ENCODE peak calls at places on chromosomes 6 and 20, in four cellular contexts. L, O, N and R are unnamed samples.

GRCh38 chr20:35616465-35617396 is 1.1 kb downstream of the SPAG4 start:
- DNase-seq in N (peak; percentile 92), O (peak; percentile 53), L (peak; percentile 93), R (peak; percentile 91)

GRCh38 chr6:159301277-159301676 is 132.1 kb downstream of the FNDC1 start:
- DNase-seq in O (no peak), L (no peak), N (no peak), R (no peak)

GRCh38 chr6:44332585-44332984 is 9.9 kb upstream of the SPATS1 start:
- DNase-seq in O (no peak), N (no peak), L (no peak), R (no peak)

GRCh38 chr6:124882580-124883393 is 79.5 kb upstream of the RNF217 start:
- DNase-seq in L (no peak), N (no peak), O (no peak), R (no peak)

GRCh38 chr20:34532751-34533150 is 16.5 kb downstream of the DYNLRB1 start:
- DNase-seq in L (no peak), O (no peak), N (no peak), R (no peak)

GRCh38 chr20:11882651-11883050 is 35.0 kb upstream of the BTBD3 start:
- DNase-seq in L (no peak), O (no peak), N (no peak), R (no peak)

GRCh38 chr20:63345328-63346100 is 15.6 kb downstream of the CHRNA4 start:
- DNase-seq in N (peak; percentile 64), L (no peak), O (no peak), R (no peak)

GRCh38 chr6:96060249-96060648 is 44.5 kb downstream of the FUT9 start:
- DNase-seq in O (no peak), N (no peak), L (no peak), R (no peak)

GRCh38 chr6:144259988-144260387 is 25.1 kb upstream of the UTRN start:
- DNase-seq in N (no peak), L (no peak), O (no peak), R (no peak)

GRCh38 chr6:137269803-137270202 is 50.6 kb upstream of the IFNGR1 start:
- DNase-seq in N (no peak), L (no peak), O (no peak), R (no peak)

GRCh38 chr6:101226677-101227135 is 166.8 kb upstream of the GRIK2 start:
- DNase-seq in N (no peak), L (no peak), O (no peak), R (no peak)

GRCh38 chr6:85463621-85464259 is 13.9 kb downstream of the NT5E start:
- DNase-seq in N (no peak), L (no peak), O (no peak), R (no peak)

GRCh38 chr20:10419550-10420133 is 14.4 kb downstream of the MKKS start:
- DNase-seq in O (no peak), N (no peak), L (no peak), R (no peak)

GRCh38 chr6:137995371-137995770 is 111.8 kb downstream of the PERP start:
- DNase-seq in O (no peak), N (no peak), L (no peak), R (no peak)

GRCh38 chr20:39090881-39091280 is 128.7 kb downstream of the DHX35 start:
- DNase-seq in N (no peak), L (no peak), O (no peak), R (no peak)

GRCh38 chr6:120211955-120212792 is 862.6 kb upstream of the MAN1A1 start:
- DNase-seq in N (no peak), O (no peak), L (no peak), R (no peak)

GRCh38 chr6:70973591-70973990 is 16.7 kb upstream of the B3GAT2 start:
- DNase-seq in L (no peak), N (no peak), O (no peak), R (no peak)

DNA sequence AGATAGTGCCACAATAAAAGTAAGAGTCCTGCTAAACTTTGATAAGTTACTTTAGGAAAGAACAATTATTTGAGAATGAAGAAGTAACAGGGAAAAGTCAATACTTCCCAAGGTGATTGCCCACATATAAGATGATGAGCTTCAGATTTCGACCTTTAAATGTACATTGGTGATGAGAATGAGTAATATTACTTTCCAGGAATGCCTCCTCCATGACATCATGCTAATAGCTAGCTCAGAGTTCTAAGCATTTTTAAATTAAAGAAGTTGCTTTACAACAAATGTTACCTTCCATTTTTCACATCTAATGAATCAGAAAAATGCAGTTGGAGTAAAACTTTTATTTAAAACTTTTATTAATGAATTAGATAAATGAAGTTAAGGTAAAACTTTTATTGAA is 22.5 kb upstream of the OPN5 start:
- DNase-seq in O (no peak), N (no peak), L (no peak), R (no peak)
- H3K27ac ChIP-seq in O (no peak overlapping the region), N (no peak overlapping the region), L (no peak overlapping the region), R (no peak overlapping the region)

DNA sequence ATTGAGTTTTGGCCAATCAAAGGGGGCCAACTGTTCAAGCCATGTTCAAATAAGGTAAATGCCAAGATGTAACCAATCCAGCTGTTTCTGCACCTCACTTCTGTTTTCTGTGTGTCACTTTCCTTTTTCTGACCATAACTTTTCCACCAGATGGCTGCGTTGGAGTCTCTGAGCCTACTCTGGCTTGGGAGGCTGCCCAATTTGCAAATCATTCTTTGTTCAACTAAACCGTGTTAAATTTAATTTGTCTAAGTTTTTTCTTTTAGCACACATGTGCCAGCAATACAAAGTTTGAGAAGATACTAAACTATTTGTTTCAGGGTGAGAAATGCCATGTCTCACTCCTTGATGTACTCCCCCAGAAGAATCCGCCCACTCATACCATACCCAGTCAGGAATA is 52.1 kb downstream of the IYD start:
- DNase-seq in O (no peak), N (no peak), L (no peak), R (no peak)
- TF ChIP-seq CTCF in O (no peak), N (no peak), L (no peak), R (no peak)

DNA sequence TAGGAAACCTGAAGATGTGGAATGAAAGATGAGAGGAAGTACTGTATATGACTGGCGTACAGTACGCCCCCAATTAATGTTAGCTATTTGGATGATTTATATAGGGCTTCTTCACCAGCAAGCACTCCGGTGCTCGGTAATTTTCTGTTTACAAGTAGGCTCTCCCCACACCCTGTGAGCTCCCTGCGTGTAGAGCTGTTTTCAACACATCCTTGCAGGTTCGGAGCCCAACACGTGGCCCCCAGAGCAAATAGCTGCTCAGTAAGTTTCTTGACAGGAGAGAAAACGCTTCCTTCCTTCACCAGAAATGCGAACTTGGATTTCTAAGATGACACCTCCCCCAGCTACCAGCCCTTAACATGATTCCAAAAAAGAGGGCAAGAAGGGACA is 1.2 kb upstream of the RAB22A start:
- DNase-seq in N (no peak), O (no peak), L (no peak), R (no peak)
- H3K27ac ChIP-seq in N (no peak overlapping the region), O (peak overlapping the region; percentile 56), L (peak overlapping the region; percentile 85), R (peak overlapping the region; percentile 60)

DNA sequence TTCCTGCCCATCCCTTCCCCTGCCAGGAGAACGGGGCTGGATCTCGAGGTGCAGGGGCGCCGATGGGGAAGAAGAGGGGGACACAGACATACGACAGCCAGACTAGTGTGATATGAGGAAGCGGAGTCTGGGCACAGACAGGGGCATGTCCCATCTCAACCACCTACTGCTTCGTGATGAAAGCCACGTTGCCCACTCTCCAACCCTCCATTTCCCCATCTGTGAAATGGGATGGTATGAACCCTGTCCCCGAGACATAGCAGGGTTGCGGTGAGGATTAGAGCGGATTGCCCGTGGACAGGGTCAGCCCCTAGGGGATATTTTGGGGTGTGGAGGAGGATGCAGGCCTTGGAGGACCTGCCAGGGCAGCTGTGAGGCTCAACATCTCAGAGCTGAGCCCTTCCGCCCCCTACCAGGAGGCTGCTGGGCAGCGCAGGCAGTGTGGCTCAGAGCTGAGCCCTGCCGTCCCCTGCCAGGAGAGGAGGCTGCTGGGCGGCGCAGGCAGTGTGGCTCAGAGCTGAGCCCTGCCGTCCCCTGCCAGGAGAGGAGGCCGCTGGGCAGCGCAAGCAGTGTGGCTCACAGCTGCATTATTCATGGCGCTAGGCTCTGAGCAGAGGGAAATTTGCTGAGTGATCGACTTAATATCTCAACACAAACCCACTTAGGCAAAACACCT is 71.7 kb downstream of the GRM4 start:
- DNase-seq in L (no peak), O (no peak), N (no peak), R (no peak)
- TF ChIP-seq CTCF in L (no peak), O (no peak), N (no peak), R (no peak)

GRCh38 chr6:109010703-109011102 is 83.9 kb downstream of the SESN1 start:
- DNase-seq in N (no peak), O (no peak), L (no peak), R (no peak)
- H3K27ac ChIP-seq in N (peak overlapping the region; percentile 98), O (peak overlapping the region; percentile 89), L (peak overlapping the region; percentile 99), R (peak overlapping the region; percentile 97)

GRCh38 chr6:52102330-52102932 is 15.0 kb upstream of the PKHD1 start:
- DNase-seq in L (peak; percentile 25), N (no peak), O (no peak), R (no peak)

GRCh38 chr6:52103661-52104060 is 16.2 kb upstream of the PKHD1 start:
- DNase-seq in L (no peak), N (no peak), O (no peak), R (no peak)

DNA sequence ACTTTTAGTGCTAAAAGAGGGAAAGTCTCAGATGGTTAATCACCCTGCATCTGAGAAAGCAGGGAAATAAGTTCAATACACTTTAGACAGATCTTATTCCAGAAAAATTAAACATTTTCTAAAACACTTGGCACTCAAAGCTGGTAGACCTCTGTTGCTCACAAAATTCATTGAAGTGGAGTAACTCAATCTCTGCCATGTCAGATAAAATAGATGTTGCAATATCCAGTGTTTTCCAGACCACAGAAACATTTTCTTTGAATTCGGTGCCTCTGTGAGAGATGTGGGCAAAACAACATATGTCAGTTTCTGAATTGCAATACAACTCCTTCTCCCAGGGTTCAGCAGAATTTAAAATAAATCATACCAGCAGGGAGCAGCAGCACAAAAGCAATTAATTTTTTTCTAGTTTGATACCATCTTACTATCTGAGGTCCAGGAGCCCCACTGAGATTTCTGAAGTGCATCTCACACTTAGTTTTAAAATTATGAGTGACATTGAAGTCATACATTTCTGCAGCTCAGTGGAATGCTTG is 11.3 kb upstream of the PKHD1 start:
- DNase-seq in N (no peak), O (no peak), L (no peak), R (no peak)
- TF ChIP-seq CTCF in N (no peak), O (no peak), L (peak; percentile 15), R (peak; percentile 30)

GRCh38 chr6:10578718-10579117 is 57.6 kb downstream of the GCNT2 start:
- DNase-seq in N (no peak), O (no peak), L (no peak), R (no peak)

GRCh38 chr6:10582774-10583508 is 61.8 kb downstream of the GCNT2 start:
- DNase-seq in N (no peak), L (no peak), O (no peak), R (no peak)

GRCh38 chr6:10577112-10577511 is 56.0 kb downstream of the GCNT2 start:
- DNase-seq in L (no peak), N (no peak), O (no peak), R (no peak)

GRCh38 chr6:10576226-10576625 is 55.1 kb downstream of the GCNT2 start:
- DNase-seq in L (no peak), O (no peak), N (no peak), R (no peak)

DNA sequence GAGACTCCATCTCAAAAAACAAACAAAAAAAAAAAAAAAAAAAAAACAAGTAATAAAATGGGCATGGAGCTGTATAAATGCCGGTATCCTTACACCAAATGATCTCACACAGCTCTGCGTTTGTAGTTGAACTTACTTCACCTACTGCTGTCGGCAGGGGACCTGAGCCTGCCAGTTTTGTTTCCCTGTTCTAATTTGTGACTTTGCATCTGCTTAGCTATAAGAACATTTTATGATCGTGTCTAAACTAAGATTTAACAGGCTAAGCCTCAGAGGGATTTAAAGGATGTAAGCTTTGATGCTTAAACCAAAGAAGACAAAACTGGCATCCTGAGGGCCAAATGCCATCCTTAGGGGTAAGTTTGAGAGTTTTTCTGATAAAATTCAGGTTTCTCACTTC is 58.7 kb downstream of the GCNT2 start:
- DNase-seq in O (no peak), N (no peak), L (no peak), R (no peak)
- H3K27ac ChIP-seq in O (no peak overlapping the region), N (no peak overlapping the region), L (peak overlapping the region; percentile 26), R (no peak overlapping the region)

GRCh38 chr20:49225896-49226295 is 6.7 kb downstream of the DDX27 start:
- DNase-seq in O (no peak), L (no peak), N (no peak), R (no peak)
- TF ChIP-seq CTCF in O (no peak), L (no peak), N (no peak), R (no peak)